ENCODE peak calls at places on chromosomes 2 and 18, in eight cellular contexts. Q is CD8-positive, alpha-beta T cell; X is lower lobe of right lung; V is body of pancreas; C is NT2/D1; N is A549; T is IMR-90; B is HAP-1. G is an unnamed sample. For H3K4me1, the result is how much of the 10 kb centered on the place peaks cover.

GRCh38 chr2:232292395-232293154 is 86.0 kb upstream of the ALPP start:
- DNase-seq in C (peak), T (peak), B (peak), N (peak), X (peak), Q (no peak), V (peak), G (peak)

GRCh38 chr2:33034784-33035183 is 88.0 kb downstream of the LTBP1 start:
- DNase-seq in Q (no peak), X (no peak), C (no peak), T (no peak), N (no peak), V (peak), B (no peak), G (no peak)

GRCh38 chr2:55120634-55121359 is 70.5 kb upstream of the RTN4 start:
- DNase-seq in B (peak), X (no peak), N (no peak), T (peak), C (no peak), V (no peak), Q (no peak), G (peak)

GRCh38 chr2:159101755-159102489 is 133.5 kb downstream of the TANC1 start:
- DNase-seq in B (no peak), Q (no peak), X (peak), N (no peak), C (no peak), V (no peak), T (no peak), G (no peak)

GRCh38 chr2:219038600-219038999 is 2.7 kb downstream of the CFAP65 start:
- DNase-seq in Q (no peak), C (no peak), X (no peak), V (no peak), B (no peak), T (no peak), N (no peak), G (no peak)

GRCh38 chr2:85996591-85996990 is 107.8 kb upstream of the ST3GAL5 start:
- DNase-seq in V (no peak), X (no peak), T (no peak), B (no peak), C (no peak), N (no peak), Q (no peak), G (peak)

GRCh38 chr2:14756981-14757657 is 124.6 kb downstream of the LRATD1 start:
- DNase-seq in V (no peak), T (peak), X (no peak), Q (no peak), B (no peak), C (no peak), N (no peak), G (no peak)

GRCh38 chr2:40197121-40197520 is 254.8 kb downstream of the SLC8A1 start:
- DNase-seq in C (no peak), Q (no peak), B (no peak), X (no peak), V (no peak), N (no peak), T (no peak), G (peak)

GRCh38 chr2:238020816-238021215 is 40.0 kb upstream of the SCLY start:
- DNase-seq in V (no peak), B (no peak), N (no peak), C (no peak), Q (no peak), X (no peak), T (no peak), G (no peak)

GRCh38 chr18:45335644-45336043 is 279.6 kb upstream of the SLC14A2 start:
- DNase-seq in V (no peak), N (no peak), B (no peak), X (no peak), C (no peak), T (no peak), Q (no peak), G (no peak)

GRCh38 chr2:200509227-200509607 is 651 bp downstream of the KCTD18 start:
- DNase-seq in Q (no peak), N (peak), V (no peak), B (no peak), C (no peak), T (no peak), X (no peak), G (peak)

GRCh38 chr2:109526442-109526970 is 87.3 kb downstream of the SEPTIN10 start:
- DNase-seq in X (no peak), T (no peak), V (no peak), C (no peak), B (no peak), Q (no peak), N (no peak), G (no peak)

GRCh38 chr2:28430790-28431418 is 38.2 kb downstream of the FOSL2 start:
- DNase-seq in C (no peak), N (no peak), V (no peak), T (no peak), Q (no peak), B (no peak), X (no peak), G (no peak)

GRCh38 chr2:230520875-230521155 is 104.8 kb downstream of the SP100 start:
- DNase-seq in X (no peak), V (no peak), B (no peak), T (peak), N (peak), Q (no peak), C (no peak), G (no peak)

GRCh38 chr2:159637988-159638501 is 21.7 kb upstream of the BAZ2B start:
- DNase-seq in X (no peak), N (no peak), B (no peak), C (no peak), T (peak), V (no peak), Q (no peak), G (no peak)

GRCh38 chr2:47904903-47905453 is 1.3 kb downstream of the FBXO11 start:
- DNase-seq in V (peak), Q (peak), C (no peak), X (peak), B (peak), T (no peak), N (peak), G (peak)

GRCh38 chr2:236305531-236305930 is 41.3 kb upstream of the ASB18 start:
- DNase-seq in Q (no peak), X (no peak), C (no peak), B (no peak), V (no peak), N (no peak), T (no peak), G (no peak)

GRCh38 chr2:217489145-217489960 is 513.4 kb downstream of the TNS1 start:
- DNase-seq in C (no peak), N (no peak), B (no peak), X (peak), V (no peak), T (no peak), Q (no peak), G (no peak)

GRCh38 chr18:9701604-9702324 is 6.3 kb upstream of the RAB31 start:
- DNase-seq in X (no peak), Q (no peak), T (no peak), V (no peak), C (no peak), N (no peak), B (no peak), G (no peak)

GRCh38 chr18:22167471-22168151 is 1.8 kb upstream of the GATA6 start:
- DNase-seq in N (peak), C (no peak), B (no peak), T (no peak), V (peak), Q (no peak), X (no peak), G (no peak)

GRCh38 chr2:45851576-45852304 is 200.3 kb downstream of the PRKCE start:
- DNase-seq in T (peak), B (no peak), V (no peak), N (peak), X (no peak), Q (no peak), C (no peak), G (peak)

GRCh38 chr2:26724004-26724750 is 31.7 kb downstream of the KCNK3 start:
- DNase-seq in B (peak), V (peak), N (peak), T (peak), C (no peak), X (peak), Q (no peak), G (peak)

GRCh38 chr2:9135804-9136558 is 70.6 kb upstream of the ASAP2 start:
- DNase-seq in N (no peak), B (peak), X (no peak), V (no peak), C (peak), Q (no peak), T (peak), G (no peak)

GRCh38 chr2:37005118-37005868 is 39.0 kb upstream of the STRN start:
- DNase-seq in N (no peak), Q (no peak), X (no peak), C (no peak), B (no peak), V (no peak), T (peak), G (peak)

GRCh38 chr2:64655873-64656272 is 2.2 kb upstream of the SERTAD2 start:
- DNase-seq in T (no peak), V (no peak), C (no peak), N (no peak), B (no peak), Q (no peak), X (no peak), G (peak)

GRCh38 chr18:79529991-79530390 is 134.3 kb downstream of the NFATC1 start:
- DNase-seq in T (no peak), X (peak), B (no peak), N (no peak), V (peak), C (no peak), Q (no peak), G (no peak)

GRCh38 chr2:42904576-42904876 is 112.1 kb upstream of the HAAO start:
- DNase-seq in X (no peak), V (no peak), B (no peak), C (no peak), T (no peak), N (no peak), Q (no peak), G (no peak)

GRCh38 chr2:46821600-46821999 is 94.0 kb downstream of the MCFD2 start:
- DNase-seq in V (no peak), C (no peak), X (no peak), Q (no peak), N (no peak), B (no peak), T (no peak), G (no peak)

GRCh38 chr18:41642756-41643155 is 312.3 kb upstream of the PIK3C3 start:
- DNase-seq in V (no peak), X (no peak), N (no peak), C (no peak), Q (no peak), T (no peak), B (no peak), G (no peak)

GRCh38 chr2:44335806-44336538 is 25.3 kb downstream of the PREPL start:
- DNase-seq in C (no peak), T (peak), Q (no peak), X (no peak), N (no peak), V (no peak), B (no peak), G (no peak)

GRCh38 chr2:150978053-150978452 is 283.6 kb downstream of the RBM43 start:
- DNase-seq in Q (no peak), T (no peak), B (no peak), N (no peak), C (no peak), X (no peak), V (no peak), G (no peak)

GRCh38 chr2:96262306-96262705 is 3.5 kb downstream of the TMEM127 start:
- DNase-seq in B (no peak), X (no peak), Q (no peak), T (no peak), C (no peak), V (no peak), N (no peak), G (no peak)

GRCh38 chr2:195658541-195658890 is 1.5 kb downstream of the SLC39A10 start:
- DNase-seq in T (peak), Q (no peak), C (no peak), V (peak), B (peak), X (no peak), N (peak), G (peak)

GRCh38 chr2:169303579-169304285 is 58.6 kb downstream of the LRP2 start:
- DNase-seq in C (no peak), Q (no peak), B (no peak), N (no peak), T (no peak), V (no peak), X (no peak), G (no peak)

GRCh38 chr2:236445678-236446077 is 123.9 kb upstream of the ACKR3 start:
- DNase-seq in Q (no peak), B (no peak), N (no peak), T (no peak), C (no peak), V (no peak), X (no peak), G (no peak)

GRCh38 chr2:217538719-217539118 is 464.1 kb downstream of the TNS1 start:
- DNase-seq in V (no peak), B (no peak), Q (no peak), C (no peak), X (no peak), T (no peak), N (no peak), G (no peak)

GRCh38 chr18:8709248-8710059 is 4.1 kb downstream of the MTCL1 start:
- DNase-seq in V (no peak), N (no peak), X (no peak), C (no peak), Q (no peak), T (no peak), B (no peak), G (no peak)

GRCh38 chr18:76471593-76471992 is 23.4 kb downstream of the ZNF516 start:
- DNase-seq in B (no peak), Q (no peak), N (no peak), T (no peak), C (no peak), V (no peak), X (peak), G (no peak)

GRCh38 chr2:10706033-10706432 is 15.4 kb upstream of the ATP6V1C2 start:
- DNase-seq in Q (no peak), X (no peak), V (no peak), T (no peak), N (no peak), C (no peak), B (no peak), G (no peak)

GRCh38 chr2:5482929-5483331 is 209.3 kb upstream of the SOX11 start:
- DNase-seq in T (no peak), Q (no peak), N (no peak), V (no peak), X (no peak), B (no peak), C (peak), G (peak)
- H3K4me1 ChIP-seq in T (under half), Q (under half), N (under half), V (under half), X (under half), B (under half), C (under half), G (under half)

GRCh38 chr2:20917287-20917660 is 94.4 kb upstream of the LDAH start:
- DNase-seq in T (no peak), C (no peak), B (no peak), N (no peak), V (no peak), Q (no peak), X (no peak), G (no peak)

GRCh38 chr2:20917724-20918572 is 95.0 kb upstream of the LDAH start:
- DNase-seq in T (peak), V (no peak), C (no peak), B (no peak), N (no peak), X (no peak), Q (no peak), G (no peak)

GRCh38 chr2:20916604-20917286 is 93.8 kb upstream of the LDAH start:
- DNase-seq in T (peak), C (no peak), B (no peak), X (no peak), N (peak), Q (no peak), V (no peak), G (no peak)

GRCh38 chr2:20915271-20915670 is 92.4 kb upstream of the LDAH start:
- DNase-seq in B (no peak), T (no peak), V (no peak), N (no peak), X (no peak), C (no peak), Q (no peak), G (no peak)

GRCh38 chr2:20919301-20919800 is 96.5 kb upstream of the LDAH start:
- DNase-seq in V (no peak), Q (no peak), C (no peak), N (no peak), T (no peak), X (no peak), B (no peak), G (no peak)
- H3K4me1 ChIP-seq in V (under half), Q (under half), C (under half), N (under half), T (under half), X (under half), B (under half), G (under half)

DNA sequence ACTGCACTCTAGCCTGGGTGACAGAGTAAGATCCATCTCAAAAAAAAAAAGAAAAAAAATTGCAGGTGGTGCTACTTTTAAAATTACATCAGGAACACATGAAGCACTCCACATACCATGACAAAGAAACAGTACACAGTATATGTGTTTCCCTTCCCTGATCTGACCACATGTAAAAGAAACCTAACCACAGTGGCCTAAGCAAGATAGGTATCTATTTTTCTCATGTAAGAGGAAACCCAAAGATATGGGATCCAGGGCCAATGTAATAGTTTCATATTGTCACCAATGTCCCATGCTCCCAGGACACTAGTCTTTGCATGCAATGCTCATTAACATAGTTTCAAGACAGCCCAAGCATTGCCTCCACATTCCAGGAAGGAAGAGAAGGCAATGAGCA is 99.9 kb downstream of the DYM start:
- DNase-seq in Q (no peak), B (no peak), T (no peak), N (no peak), X (no peak), V (no peak), C (no peak), G (no peak)
- H3K4me1 ChIP-seq in Q (under half), B (under half), T (under half), N (under half), X (under half), V (under half), C (under half), G (under half)

GRCh38 chr2:31238126-31238905 is 4.4 kb downstream of the EHD3 start:
- DNase-seq in T (no peak), B (no peak), N (no peak), C (no peak), X (no peak), V (no peak), Q (no peak), G (no peak)
- H3K4me1 ChIP-seq in T (under half), B (under half), N (under half), C (under half), X (under half), V (under half), Q (under half), G (under half)

GRCh38 chr2:74836675-74837401 is 2.9 kb downstream of the HK2 start:
- DNase-seq in N (no peak), X (no peak), V (no peak), C (peak), Q (no peak), B (no peak), T (no peak), G (no peak)
- H3K4me1 ChIP-seq in N (under half), X (under half), V (under half), C (under half), Q (under half), B (under half), T (under half), G (under half)

DNA sequence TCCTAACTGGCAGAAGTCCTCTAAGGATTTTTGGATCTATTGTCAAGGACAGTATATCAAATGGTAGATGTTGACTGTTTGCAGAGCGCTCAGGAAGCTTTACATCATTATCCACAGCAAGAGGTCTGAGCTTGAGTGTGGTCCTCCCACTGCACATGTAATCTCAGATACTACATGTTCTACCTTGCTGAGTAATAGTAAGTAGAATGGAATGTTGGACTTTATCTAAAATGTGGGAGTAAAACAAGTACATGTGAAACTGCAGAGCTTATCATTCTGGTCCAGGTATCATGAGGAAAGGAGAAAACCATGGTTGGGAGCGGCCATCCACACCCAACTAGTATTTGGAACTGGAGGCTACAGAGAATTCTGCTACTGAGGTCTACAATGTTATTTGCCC is 19.3 kb upstream of the CD28 start:
- DNase-seq in C (no peak), Q (no peak), V (no peak), N (no peak), B (no peak), T (peak), X (no peak), G (no peak)
- H3K4me1 ChIP-seq in C (under half), Q (under half), V (under half), N (under half), B (under half), T (under half), X (half or more), G (half or more)

GRCh38 chr2:177255227-177255601 is 9.3 kb downstream of the NFE2L2 start:
- DNase-seq in N (no peak), X (no peak), T (no peak), Q (no peak), V (no peak), B (no peak), C (no peak), G (no peak)

GRCh38 chr2:177253704-177254103 is 10.8 kb downstream of the NFE2L2 start:
- DNase-seq in T (no peak), N (no peak), Q (no peak), V (no peak), B (no peak), C (no peak), X (no peak), G (no peak)

GRCh38 chr2:177251165-177251542 is 13.4 kb downstream of the NFE2L2 start:
- DNase-seq in Q (no peak), V (no peak), C (no peak), X (no peak), N (no peak), T (no peak), B (no peak), G (no peak)

GRCh38 chr2:177254433-177255226 is 9.9 kb downstream of the NFE2L2 start:
- DNase-seq in T (peak), B (peak), X (peak), N (no peak), Q (no peak), V (peak), C (peak), G (peak)

GRCh38 chr2:177252808-177253531 is 11.6 kb downstream of the NFE2L2 start:
- DNase-seq in T (no peak), Q (no peak), X (no peak), C (no peak), N (no peak), B (no peak), V (no peak), G (no peak)
- H3K4me1 ChIP-seq in T (under half), Q (half or more), X (half or more), C (under half), N (half or more), B (under half), V (half or more), G (under half)

DNA sequence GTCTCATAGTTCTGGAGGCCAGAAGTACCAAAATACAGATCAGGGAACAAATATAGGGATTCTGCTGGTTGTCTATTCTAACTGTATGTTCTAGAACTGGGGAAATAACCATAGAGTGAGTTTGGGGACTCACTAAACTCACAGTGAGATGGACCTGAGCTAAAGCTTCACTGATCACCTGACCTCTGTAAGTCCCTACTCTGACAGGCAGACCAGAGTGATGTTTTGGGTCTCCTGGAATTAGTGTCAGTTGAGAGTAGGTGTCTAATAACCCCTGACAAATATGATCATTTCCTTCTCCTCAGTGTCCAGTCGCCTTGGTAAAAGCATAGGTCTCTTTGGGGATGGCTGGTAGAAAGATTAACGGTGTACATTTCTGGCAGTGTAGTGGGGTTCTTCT is 14.2 kb downstream of the PIKFYVE start:
- DNase-seq in N (no peak), T (no peak), Q (no peak), C (no peak), X (no peak), V (no peak), B (no peak), G (no peak)
- H3K4me1 ChIP-seq in N (under half), T (under half), Q (under half), C (under half), X (under half), V (under half), B (under half), G (under half)

GRCh38 chr2:136207030-136207623 is 89.2 kb upstream of the CXCR4 start:
- DNase-seq in N (no peak), C (no peak), B (no peak), X (peak), V (no peak), T (no peak), Q (no peak), G (no peak)
- H3K4me1 ChIP-seq in N (under half), C (under half), B (under half), X (under half), V (under half), T (under half), Q (under half), G (under half)